ENCODE peak calls at places on chromosome 1, in six cellular contexts. One of them, this sample, is unnamed.

GRCh38 chr1:226871047-226871365 is 590 bp downstream of the PSEN2 start:
- DNase-seq in IMR-90: no peak
- DNase-seq in activated naive CD4-positive, alpha-beta T cell treated with anti-CD3 and anti-CD28 coated beads, Interleukin-2, amount 50 U/mL, for 16 hours: no peak
- DNase-seq in T-helper 9 cell: no peak
- DNase-seq in activated CD4-positive, alpha-beta memory T cell treated with anti-CD3 and anti-CD28 coated beads, Interleukin-2, amount 10 ng/mL, durations not matched to agents 7 days and 5 days: no peak
- DNase-seq in stimulated activated CD4-positive, alpha-beta T cell treated with anti-CD3 and anti-CD28 coated beads, TNF-alpha, amount 100 ng/mL, for 1 hour: no peak
- DNase-seq in this sample: no peak

GRCh38 chr1:68320349-68320748 is 88.0 kb upstream of the WLS start:
- DNase-seq in IMR-90: no peak
- DNase-seq in activated naive CD4-positive, alpha-beta T cell treated with anti-CD3 and anti-CD28 coated beads, Interleukin-2, amount 50 U/mL, for 16 hours: no peak
- DNase-seq in activated CD4-positive, alpha-beta memory T cell treated with anti-CD3 and anti-CD28 coated beads, Interleukin-2, amount 10 ng/mL, durations not matched to agents 7 days and 5 days: no peak
- DNase-seq in T-helper 9 cell: no peak
- DNase-seq in stimulated activated CD4-positive, alpha-beta T cell treated with anti-CD3 and anti-CD28 coated beads, TNF-alpha, amount 100 ng/mL, for 1 hour: no peak
- DNase-seq in this sample: no peak

GRCh38 chr1:4027492-4028138 is 127.5 kb upstream of the C1orf174 start:
- DNase-seq in stimulated activated CD4-positive, alpha-beta T cell treated with anti-CD3 and anti-CD28 coated beads, TNF-alpha, amount 100 ng/mL, for 1 hour: no peak
- DNase-seq in IMR-90: no peak
- DNase-seq in T-helper 9 cell: no peak
- DNase-seq in activated CD4-positive, alpha-beta memory T cell treated with anti-CD3 and anti-CD28 coated beads, Interleukin-2, amount 10 ng/mL, durations not matched to agents 7 days and 5 days: no peak
- DNase-seq in activated naive CD4-positive, alpha-beta T cell treated with anti-CD3 and anti-CD28 coated beads, Interleukin-2, amount 50 U/mL, for 16 hours: no peak
- DNase-seq in this sample: no peak

GRCh38 chr1:170700842-170701305 is 36.9 kb downstream of the PRRX1 start:
- DNase-seq in IMR-90: peak; percentile 61
- DNase-seq in stimulated activated CD4-positive, alpha-beta T cell treated with anti-CD3 and anti-CD28 coated beads, TNF-alpha, amount 100 ng/mL, for 1 hour: no peak
- DNase-seq in activated CD4-positive, alpha-beta memory T cell treated with anti-CD3 and anti-CD28 coated beads, Interleukin-2, amount 10 ng/mL, durations not matched to agents 7 days and 5 days: no peak
- DNase-seq in T-helper 9 cell: no peak
- DNase-seq in activated naive CD4-positive, alpha-beta T cell treated with anti-CD3 and anti-CD28 coated beads, Interleukin-2, amount 50 U/mL, for 16 hours: no peak
- DNase-seq in this sample: peak; percentile 80

GRCh38 chr1:228804640-228805413 is 69.5 kb downstream of the RHOU start:
- DNase-seq in activated CD4-positive, alpha-beta memory T cell treated with anti-CD3 and anti-CD28 coated beads, Interleukin-2, amount 10 ng/mL, durations not matched to agents 7 days and 5 days: peak; percentile 74
- DNase-seq in IMR-90: no peak
- DNase-seq in stimulated activated CD4-positive, alpha-beta T cell treated with anti-CD3 and anti-CD28 coated beads, TNF-alpha, amount 100 ng/mL, for 1 hour: no peak
- DNase-seq in T-helper 9 cell: no peak
- DNase-seq in activated naive CD4-positive, alpha-beta T cell treated with anti-CD3 and anti-CD28 coated beads, Interleukin-2, amount 50 U/mL, for 16 hours: peak; percentile 22
- DNase-seq in this sample: no peak

GRCh38 chr1:165235158-165235776 is 121.2 kb downstream of the LMX1A start:
- DNase-seq in activated CD4-positive, alpha-beta memory T cell treated with anti-CD3 and anti-CD28 coated beads, Interleukin-2, amount 10 ng/mL, durations not matched to agents 7 days and 5 days: no peak
- DNase-seq in T-helper 9 cell: no peak
- DNase-seq in IMR-90: no peak
- DNase-seq in activated naive CD4-positive, alpha-beta T cell treated with anti-CD3 and anti-CD28 coated beads, Interleukin-2, amount 50 U/mL, for 16 hours: no peak
- DNase-seq in stimulated activated CD4-positive, alpha-beta T cell treated with anti-CD3 and anti-CD28 coated beads, TNF-alpha, amount 100 ng/mL, for 1 hour: no peak
- DNase-seq in this sample: no peak

GRCh38 chr1:192485692-192486436 is 89.7 kb upstream of the RGS1 start:
- DNase-seq in T-helper 9 cell: no peak
- DNase-seq in activated naive CD4-positive, alpha-beta T cell treated with anti-CD3 and anti-CD28 coated beads, Interleukin-2, amount 50 U/mL, for 16 hours: no peak
- DNase-seq in IMR-90: peak; percentile 99
- DNase-seq in activated CD4-positive, alpha-beta memory T cell treated with anti-CD3 and anti-CD28 coated beads, Interleukin-2, amount 10 ng/mL, durations not matched to agents 7 days and 5 days: no peak
- DNase-seq in stimulated activated CD4-positive, alpha-beta T cell treated with anti-CD3 and anti-CD28 coated beads, TNF-alpha, amount 100 ng/mL, for 1 hour: no peak
- DNase-seq in this sample: peak; percentile 99

GRCh38 chr1:17531682-17532487 is 7.6 kb upstream of the ARHGEF10L start:
- DNase-seq in IMR-90: no peak
- DNase-seq in stimulated activated CD4-positive, alpha-beta T cell treated with anti-CD3 and anti-CD28 coated beads, TNF-alpha, amount 100 ng/mL, for 1 hour: no peak
- DNase-seq in activated CD4-positive, alpha-beta memory T cell treated with anti-CD3 and anti-CD28 coated beads, Interleukin-2, amount 10 ng/mL, durations not matched to agents 7 days and 5 days: no peak
- DNase-seq in T-helper 9 cell: no peak
- DNase-seq in activated naive CD4-positive, alpha-beta T cell treated with anti-CD3 and anti-CD28 coated beads, Interleukin-2, amount 50 U/mL, for 16 hours: no peak
- DNase-seq in this sample: no peak

GRCh38 chr1:77825356-77825709 is 45.9 kb downstream of the MIGA1 start:
- DNase-seq in IMR-90: peak; percentile 91
- DNase-seq in activated naive CD4-positive, alpha-beta T cell treated with anti-CD3 and anti-CD28 coated beads, Interleukin-2, amount 50 U/mL, for 16 hours: no peak
- DNase-seq in activated CD4-positive, alpha-beta memory T cell treated with anti-CD3 and anti-CD28 coated beads, Interleukin-2, amount 10 ng/mL, durations not matched to agents 7 days and 5 days: no peak
- DNase-seq in T-helper 9 cell: no peak
- DNase-seq in stimulated activated CD4-positive, alpha-beta T cell treated with anti-CD3 and anti-CD28 coated beads, TNF-alpha, amount 100 ng/mL, for 1 hour: no peak
- DNase-seq in this sample: peak; percentile 98

GRCh38 chr1:216766633-216767325 is 43.5 kb upstream of the ESRRG start:
- DNase-seq in activated CD4-positive, alpha-beta memory T cell treated with anti-CD3 and anti-CD28 coated beads, Interleukin-2, amount 10 ng/mL, durations not matched to agents 7 days and 5 days: no peak
- DNase-seq in IMR-90: no peak
- DNase-seq in activated naive CD4-positive, alpha-beta T cell treated with anti-CD3 and anti-CD28 coated beads, Interleukin-2, amount 50 U/mL, for 16 hours: no peak
- DNase-seq in T-helper 9 cell: no peak
- DNase-seq in stimulated activated CD4-positive, alpha-beta T cell treated with anti-CD3 and anti-CD28 coated beads, TNF-alpha, amount 100 ng/mL, for 1 hour: no peak
- DNase-seq in this sample: peak; percentile 2

GRCh38 chr1:99646885-99647284 is 972 bp downstream of the PALMD start:
- DNase-seq in stimulated activated CD4-positive, alpha-beta T cell treated with anti-CD3 and anti-CD28 coated beads, TNF-alpha, amount 100 ng/mL, for 1 hour: no peak
- DNase-seq in activated naive CD4-positive, alpha-beta T cell treated with anti-CD3 and anti-CD28 coated beads, Interleukin-2, amount 50 U/mL, for 16 hours: no peak
- DNase-seq in activated CD4-positive, alpha-beta memory T cell treated with anti-CD3 and anti-CD28 coated beads, Interleukin-2, amount 10 ng/mL, durations not matched to agents 7 days and 5 days: no peak
- DNase-seq in IMR-90: no peak
- DNase-seq in T-helper 9 cell: no peak
- DNase-seq in this sample: no peak

GRCh38 chr1:155127105-155127671 is 488 bp upstream of the EFNA1 start:
- DNase-seq in activated CD4-positive, alpha-beta memory T cell treated with anti-CD3 and anti-CD28 coated beads, Interleukin-2, amount 10 ng/mL, durations not matched to agents 7 days and 5 days: no peak
- DNase-seq in stimulated activated CD4-positive, alpha-beta T cell treated with anti-CD3 and anti-CD28 coated beads, TNF-alpha, amount 100 ng/mL, for 1 hour: no peak
- DNase-seq in IMR-90: peak; percentile 57
- DNase-seq in activated naive CD4-positive, alpha-beta T cell treated with anti-CD3 and anti-CD28 coated beads, Interleukin-2, amount 50 U/mL, for 16 hours: peak; percentile 21
- DNase-seq in T-helper 9 cell: no peak
- DNase-seq in this sample: peak; percentile 71

GRCh38 chr1:224579526-224579925 is 36.6 kb upstream of the CNIH3 start:
- DNase-seq in stimulated activated CD4-positive, alpha-beta T cell treated with anti-CD3 and anti-CD28 coated beads, TNF-alpha, amount 100 ng/mL, for 1 hour: no peak
- DNase-seq in activated CD4-positive, alpha-beta memory T cell treated with anti-CD3 and anti-CD28 coated beads, Interleukin-2, amount 10 ng/mL, durations not matched to agents 7 days and 5 days: no peak
- DNase-seq in IMR-90: peak; percentile 76
- DNase-seq in activated naive CD4-positive, alpha-beta T cell treated with anti-CD3 and anti-CD28 coated beads, Interleukin-2, amount 50 U/mL, for 16 hours: no peak
- DNase-seq in T-helper 9 cell: no peak
- DNase-seq in this sample: peak; percentile 9

GRCh38 chr1:169163059-169163458 is 56.6 kb downstream of the ATP1B1 start:
- DNase-seq in activated CD4-positive, alpha-beta memory T cell treated with anti-CD3 and anti-CD28 coated beads, Interleukin-2, amount 10 ng/mL, durations not matched to agents 7 days and 5 days: no peak
- DNase-seq in IMR-90: peak; percentile 30
- DNase-seq in stimulated activated CD4-positive, alpha-beta T cell treated with anti-CD3 and anti-CD28 coated beads, TNF-alpha, amount 100 ng/mL, for 1 hour: no peak
- DNase-seq in activated naive CD4-positive, alpha-beta T cell treated with anti-CD3 and anti-CD28 coated beads, Interleukin-2, amount 50 U/mL, for 16 hours: no peak
- DNase-seq in T-helper 9 cell: no peak
- DNase-seq in this sample: no peak

GRCh38 chr1:4935807-4936206 is 281.4 kb downstream of the AJAP1 start:
- DNase-seq in activated naive CD4-positive, alpha-beta T cell treated with anti-CD3 and anti-CD28 coated beads, Interleukin-2, amount 50 U/mL, for 16 hours: no peak
- DNase-seq in IMR-90: no peak
- DNase-seq in stimulated activated CD4-positive, alpha-beta T cell treated with anti-CD3 and anti-CD28 coated beads, TNF-alpha, amount 100 ng/mL, for 1 hour: no peak
- DNase-seq in T-helper 9 cell: no peak
- DNase-seq in activated CD4-positive, alpha-beta memory T cell treated with anti-CD3 and anti-CD28 coated beads, Interleukin-2, amount 10 ng/mL, durations not matched to agents 7 days and 5 days: no peak
- DNase-seq in this sample: no peak

GRCh38 chr1:35029756-35030155 is 2.0 kb downstream of the ZMYM6 start:
- DNase-seq in T-helper 9 cell: no peak
- DNase-seq in IMR-90: no peak
- DNase-seq in activated naive CD4-positive, alpha-beta T cell treated with anti-CD3 and anti-CD28 coated beads, Interleukin-2, amount 50 U/mL, for 16 hours: no peak
- DNase-seq in activated CD4-positive, alpha-beta memory T cell treated with anti-CD3 and anti-CD28 coated beads, Interleukin-2, amount 10 ng/mL, durations not matched to agents 7 days and 5 days: no peak
- DNase-seq in stimulated activated CD4-positive, alpha-beta T cell treated with anti-CD3 and anti-CD28 coated beads, TNF-alpha, amount 100 ng/mL, for 1 hour: no peak
- DNase-seq in this sample: peak; percentile 4

GRCh38 chr1:182633657-182634281 is 29.6 kb upstream of the RGS16 start:
- DNase-seq in IMR-90: no peak
- DNase-seq in activated naive CD4-positive, alpha-beta T cell treated with anti-CD3 and anti-CD28 coated beads, Interleukin-2, amount 50 U/mL, for 16 hours: no peak
- DNase-seq in T-helper 9 cell: no peak
- DNase-seq in activated CD4-positive, alpha-beta memory T cell treated with anti-CD3 and anti-CD28 coated beads, Interleukin-2, amount 10 ng/mL, durations not matched to agents 7 days and 5 days: no peak
- DNase-seq in stimulated activated CD4-positive, alpha-beta T cell treated with anti-CD3 and anti-CD28 coated beads, TNF-alpha, amount 100 ng/mL, for 1 hour: no peak
- DNase-seq in this sample: no peak

GRCh38 chr1:95230256-95230655 is 3.8 kb upstream of the RWDD3 start:
- DNase-seq in T-helper 9 cell: no peak
- DNase-seq in IMR-90: no peak
- DNase-seq in activated CD4-positive, alpha-beta memory T cell treated with anti-CD3 and anti-CD28 coated beads, Interleukin-2, amount 10 ng/mL, durations not matched to agents 7 days and 5 days: no peak
- DNase-seq in stimulated activated CD4-positive, alpha-beta T cell treated with anti-CD3 and anti-CD28 coated beads, TNF-alpha, amount 100 ng/mL, for 1 hour: no peak
- DNase-seq in activated naive CD4-positive, alpha-beta T cell treated with anti-CD3 and anti-CD28 coated beads, Interleukin-2, amount 50 U/mL, for 16 hours: no peak
- DNase-seq in this sample: no peak

GRCh38 chr1:44293761-44294315 is 61.2 kb downstream of the ERI3 start:
- DNase-seq in activated naive CD4-positive, alpha-beta T cell treated with anti-CD3 and anti-CD28 coated beads, Interleukin-2, amount 50 U/mL, for 16 hours: no peak
- DNase-seq in activated CD4-positive, alpha-beta memory T cell treated with anti-CD3 and anti-CD28 coated beads, Interleukin-2, amount 10 ng/mL, durations not matched to agents 7 days and 5 days: no peak
- DNase-seq in T-helper 9 cell: no peak
- DNase-seq in stimulated activated CD4-positive, alpha-beta T cell treated with anti-CD3 and anti-CD28 coated beads, TNF-alpha, amount 100 ng/mL, for 1 hour: no peak
- DNase-seq in IMR-90: no peak
- DNase-seq in this sample: no peak

GRCh38 chr1:12472798-12473551 is 145.0 kb downstream of the DHRS3 start:
- DNase-seq in activated naive CD4-positive, alpha-beta T cell treated with anti-CD3 and anti-CD28 coated beads, Interleukin-2, amount 50 U/mL, for 16 hours: peak; percentile 81
- DNase-seq in IMR-90: no peak
- DNase-seq in T-helper 9 cell: peak; percentile 23
- DNase-seq in stimulated activated CD4-positive, alpha-beta T cell treated with anti-CD3 and anti-CD28 coated beads, TNF-alpha, amount 100 ng/mL, for 1 hour: peak; percentile 32
- DNase-seq in activated CD4-positive, alpha-beta memory T cell treated with anti-CD3 and anti-CD28 coated beads, Interleukin-2, amount 10 ng/mL, durations not matched to agents 7 days and 5 days: peak; percentile 76
- DNase-seq in this sample: peak; percentile 56

GRCh38 chr1:202586018-202586821 is 124.0 kb downstream of the SYT2 start:
- DNase-seq in T-helper 9 cell: no peak
- DNase-seq in IMR-90: peak; percentile 38
- DNase-seq in stimulated activated CD4-positive, alpha-beta T cell treated with anti-CD3 and anti-CD28 coated beads, TNF-alpha, amount 100 ng/mL, for 1 hour: no peak
- DNase-seq in activated naive CD4-positive, alpha-beta T cell treated with anti-CD3 and anti-CD28 coated beads, Interleukin-2, amount 50 U/mL, for 16 hours: no peak
- DNase-seq in activated CD4-positive, alpha-beta memory T cell treated with anti-CD3 and anti-CD28 coated beads, Interleukin-2, amount 10 ng/mL, durations not matched to agents 7 days and 5 days: no peak
- DNase-seq in this sample: peak; percentile 42

GRCh38 chr1:169186106-169186505 is 79.6 kb downstream of the ATP1B1 start:
- DNase-seq in IMR-90: no peak
- DNase-seq in activated naive CD4-positive, alpha-beta T cell treated with anti-CD3 and anti-CD28 coated beads, Interleukin-2, amount 50 U/mL, for 16 hours: no peak
- DNase-seq in T-helper 9 cell: no peak
- DNase-seq in activated CD4-positive, alpha-beta memory T cell treated with anti-CD3 and anti-CD28 coated beads, Interleukin-2, amount 10 ng/mL, durations not matched to agents 7 days and 5 days: no peak
- DNase-seq in stimulated activated CD4-positive, alpha-beta T cell treated with anti-CD3 and anti-CD28 coated beads, TNF-alpha, amount 100 ng/mL, for 1 hour: no peak
- DNase-seq in this sample: peak; percentile 7

This sample was measured in amniotic epithelial cell.